ENCODE peak calls at places on chromosomes 13 and 19, in eight cellular contexts. One of them, this sample, is unnamed.

GRCh38 chr19:48543121-48543710 is 8.8 kb upstream of the SULT2B1 start:
- DNase-seq in lower leg skin: no peak
- DNase-seq in GM12891: no peak
- DNase-seq in esophagus squamous epithelium: no peak
- DNase-seq in H54: peak
- DNase-seq in HepG2: no peak
- DNase-seq in breast epithelium: peak
- DNase-seq in uterus: no peak
- DNase-seq in this sample: peak

GRCh38 chr19:58328999-58329398 is 2.2 kb downstream of the ZSCAN22 start:
- DNase-seq in lower leg skin: no peak
- DNase-seq in GM12891: no peak
- DNase-seq in esophagus squamous epithelium: no peak
- DNase-seq in H54: no peak
- DNase-seq in HepG2: no peak
- DNase-seq in breast epithelium: no peak
- DNase-seq in uterus: no peak
- DNase-seq in this sample: peak

GRCh38 chr19:3482507-3483225 is 575 bp downstream of the SMIM44 start:
- DNase-seq in lower leg skin: no peak
- DNase-seq in GM12891: no peak
- DNase-seq in esophagus squamous epithelium: no peak
- DNase-seq in H54: no peak
- DNase-seq in HepG2: no peak
- DNase-seq in breast epithelium: no peak
- DNase-seq in uterus: no peak
- DNase-seq in this sample: no peak

GRCh38 chr13:89486065-89486464 is 1814.9 kb downstream of the SLITRK5 start:
- DNase-seq in lower leg skin: no peak
- DNase-seq in GM12891: no peak
- DNase-seq in esophagus squamous epithelium: no peak
- DNase-seq in H54: no peak
- DNase-seq in HepG2: no peak
- DNase-seq in breast epithelium: no peak
- DNase-seq in uterus: no peak
- DNase-seq in this sample: no peak

GRCh38 chr13:46168341-46168740 is 13.6 kb downstream of the LCP1 start:
- DNase-seq in lower leg skin: no peak
- DNase-seq in GM12891: no peak
- DNase-seq in esophagus squamous epithelium: no peak
- DNase-seq in H54: no peak
- DNase-seq in HepG2: no peak
- DNase-seq in breast epithelium: peak
- DNase-seq in uterus: peak
- DNase-seq in this sample: peak

GRCh38 chr13:30713133-30713532 is 22.2 kb upstream of the ALOX5AP start:
- DNase-seq in lower leg skin: no peak
- DNase-seq in GM12891: no peak
- DNase-seq in esophagus squamous epithelium: no peak
- DNase-seq in H54: no peak
- DNase-seq in HepG2: no peak
- DNase-seq in breast epithelium: no peak
- DNase-seq in uterus: no peak
- DNase-seq in this sample: peak

GRCh38 chr19:13842294-13843103 is 34.4 kb upstream of the NANOS3 start:
- DNase-seq in lower leg skin: peak
- DNase-seq in GM12891: peak
- DNase-seq in esophagus squamous epithelium: no peak
- DNase-seq in H54: no peak
- DNase-seq in HepG2: no peak
- DNase-seq in breast epithelium: peak
- DNase-seq in uterus: peak
- DNase-seq in this sample: peak

GRCh38 chr19:18541992-18542935 is 1.1 kb downstream of the FKBP8 start:
- DNase-seq in lower leg skin: no peak
- DNase-seq in GM12891: no peak
- DNase-seq in esophagus squamous epithelium: no peak
- DNase-seq in H54: no peak
- DNase-seq in HepG2: no peak
- DNase-seq in breast epithelium: no peak
- DNase-seq in uterus: no peak
- DNase-seq in this sample: peak

GRCh38 chr13:32984857-32985626 is 31.2 kb upstream of the KL start:
- DNase-seq in lower leg skin: peak
- DNase-seq in GM12891: no peak
- DNase-seq in esophagus squamous epithelium: no peak
- DNase-seq in H54: no peak
- DNase-seq in HepG2: no peak
- DNase-seq in breast epithelium: peak
- DNase-seq in uterus: no peak
- DNase-seq in this sample: no peak

GRCh38 chr13:111121421-111121820 is 6.3 kb downstream of the ARHGEF7 start:
- DNase-seq in lower leg skin: no peak
- DNase-seq in GM12891: no peak
- DNase-seq in esophagus squamous epithelium: no peak
- DNase-seq in H54: no peak
- DNase-seq in HepG2: no peak
- DNase-seq in breast epithelium: no peak
- DNase-seq in uterus: no peak
- DNase-seq in this sample: no peak

GRCh38 chr13:99028890-99029289 is 51.0 kb upstream of the DOCK9 start:
- DNase-seq in lower leg skin: no peak
- DNase-seq in GM12891: no peak
- DNase-seq in esophagus squamous epithelium: no peak
- DNase-seq in H54: no peak
- DNase-seq in HepG2: no peak
- DNase-seq in breast epithelium: no peak
- DNase-seq in uterus: no peak
- DNase-seq in this sample: peak

GRCh38 chr13:66492479-66492878 is 737.7 kb downstream of the PCDH9 start:
- DNase-seq in lower leg skin: no peak
- DNase-seq in GM12891: no peak
- DNase-seq in esophagus squamous epithelium: no peak
- DNase-seq in H54: no peak
- DNase-seq in HepG2: peak
- DNase-seq in breast epithelium: no peak
- DNase-seq in uterus: no peak
- DNase-seq in this sample: no peak

GRCh38 chr19:55114566-55115145 is 2.8 kb downstream of the PPP1R12C start:
- DNase-seq in lower leg skin: no peak
- DNase-seq in GM12891: no peak
- DNase-seq in esophagus squamous epithelium: no peak
- DNase-seq in H54: no peak
- DNase-seq in HepG2: no peak
- DNase-seq in breast epithelium: no peak
- DNase-seq in uterus: no peak
- DNase-seq in this sample: no peak

GRCh38 chr19:58037927-58038687 is 4.3 kb downstream of the ZSCAN1 start:
- DNase-seq in lower leg skin: no peak
- DNase-seq in GM12891: no peak
- DNase-seq in esophagus squamous epithelium: no peak
- DNase-seq in H54: no peak
- DNase-seq in HepG2: no peak
- DNase-seq in breast epithelium: no peak
- DNase-seq in uterus: no peak
- DNase-seq in this sample: no peak

GRCh38 chr13:74221752-74222151 is 87.5 kb upstream of the KLF12 start:
- DNase-seq in lower leg skin: no peak
- DNase-seq in GM12891: no peak
- DNase-seq in esophagus squamous epithelium: no peak
- DNase-seq in H54: no peak
- DNase-seq in HepG2: peak
- DNase-seq in breast epithelium: no peak
- DNase-seq in uterus: no peak
- DNase-seq in this sample: no peak

GRCh38 chr13:111341886-111342285 is 21.4 kb downstream of the TEX29 start:
- DNase-seq in lower leg skin: peak
- DNase-seq in GM12891: no peak
- DNase-seq in esophagus squamous epithelium: no peak
- DNase-seq in H54: no peak
- DNase-seq in HepG2: no peak
- DNase-seq in breast epithelium: no peak
- DNase-seq in uterus: no peak
- DNase-seq in this sample: no peak

GRCh38 chr13:107650081-107650701 is 565.1 kb downstream of the LIG4 start:
- DNase-seq in lower leg skin: no peak
- DNase-seq in GM12891: no peak
- DNase-seq in esophagus squamous epithelium: no peak
- DNase-seq in H54: peak
- DNase-seq in HepG2: peak
- DNase-seq in breast epithelium: no peak
- DNase-seq in uterus: peak
- DNase-seq in this sample: peak

GRCh38 chr13:45456196-45456972 is 8.4 kb upstream of the COG3 start:
- DNase-seq in lower leg skin: no peak
- DNase-seq in GM12891: no peak
- DNase-seq in esophagus squamous epithelium: no peak
- DNase-seq in H54: no peak
- DNase-seq in HepG2: no peak
- DNase-seq in breast epithelium: no peak
- DNase-seq in uterus: no peak
- DNase-seq in this sample: no peak

GRCh38 chr19:33392341-33393285 is 19.1 kb downstream of the CEBPG start:
- DNase-seq in lower leg skin: peak
- DNase-seq in GM12891: peak
- DNase-seq in esophagus squamous epithelium: no peak
- DNase-seq in H54: no peak
- DNase-seq in HepG2: peak
- DNase-seq in breast epithelium: no peak
- DNase-seq in uterus: peak
- DNase-seq in this sample: no peak

GRCh38 chr19:42846597-42846996 is 32.9 kb downstream of the PSG1 start:
- DNase-seq in lower leg skin: no peak
- DNase-seq in GM12891: no peak
- DNase-seq in esophagus squamous epithelium: no peak
- DNase-seq in H54: no peak
- DNase-seq in HepG2: no peak
- DNase-seq in breast epithelium: no peak
- DNase-seq in uterus: no peak
- DNase-seq in this sample: no peak

GRCh38 chr19:41409288-41409687 is 11.7 kb downstream of the BCKDHA start:
- DNase-seq in lower leg skin: no peak
- DNase-seq in GM12891: no peak
- DNase-seq in esophagus squamous epithelium: no peak
- DNase-seq in H54: peak
- DNase-seq in HepG2: peak
- DNase-seq in breast epithelium: peak
- DNase-seq in uterus: no peak
- DNase-seq in this sample: peak

GRCh38 chr13:107867701-107868661 is 347.4 kb downstream of the LIG4 start:
- DNase-seq in lower leg skin: no peak
- DNase-seq in GM12891: no peak
- DNase-seq in esophagus squamous epithelium: no peak
- DNase-seq in H54: peak
- DNase-seq in HepG2: no peak
- DNase-seq in breast epithelium: no peak
- DNase-seq in uterus: no peak
- DNase-seq in this sample: no peak

GRCh38 chr19:54164369-54165068 is 5.0 kb upstream of the LENG1 start:
- DNase-seq in lower leg skin: peak
- DNase-seq in GM12891: no peak
- DNase-seq in esophagus squamous epithelium: no peak
- DNase-seq in H54: no peak
- DNase-seq in HepG2: no peak
- DNase-seq in breast epithelium: no peak
- DNase-seq in uterus: no peak
- DNase-seq in this sample: no peak

GRCh38 chr19:55316646-55317045 is 8.5 kb downstream of the TMEM150B start:
- DNase-seq in lower leg skin: no peak
- DNase-seq in GM12891: no peak
- DNase-seq in esophagus squamous epithelium: no peak
- DNase-seq in H54: no peak
- DNase-seq in HepG2: no peak
- DNase-seq in breast epithelium: no peak
- DNase-seq in uterus: no peak
- DNase-seq in this sample: no peak

GRCh38 chr13:24074687-24075086 is 85.8 kb upstream of the SPATA13 start:
- DNase-seq in lower leg skin: no peak
- DNase-seq in GM12891: no peak
- DNase-seq in esophagus squamous epithelium: no peak
- DNase-seq in H54: no peak
- DNase-seq in HepG2: no peak
- DNase-seq in breast epithelium: no peak
- DNase-seq in uterus: no peak
- DNase-seq in this sample: peak

GRCh38 chr13:28136916-28137315 is 1.4 kb upstream of the PAN3 start:
- DNase-seq in lower leg skin: no peak
- DNase-seq in GM12891: no peak
- DNase-seq in esophagus squamous epithelium: no peak
- DNase-seq in H54: no peak
- DNase-seq in HepG2: no peak
- DNase-seq in breast epithelium: no peak
- DNase-seq in uterus: no peak
- DNase-seq in this sample: peak
- TF ChIP-seq POLR2A in lower leg skin: no peak
- TF ChIP-seq POLR2A in GM12891: peak
- TF ChIP-seq POLR2A in esophagus squamous epithelium: no peak
- TF ChIP-seq POLR2A in H54: no peak
- TF ChIP-seq POLR2A in HepG2: no peak
- TF ChIP-seq POLR2A in breast epithelium: no peak
- TF ChIP-seq POLR2A in uterus: no peak
- TF ChIP-seq POLR2A in this sample: peak

DNA sequence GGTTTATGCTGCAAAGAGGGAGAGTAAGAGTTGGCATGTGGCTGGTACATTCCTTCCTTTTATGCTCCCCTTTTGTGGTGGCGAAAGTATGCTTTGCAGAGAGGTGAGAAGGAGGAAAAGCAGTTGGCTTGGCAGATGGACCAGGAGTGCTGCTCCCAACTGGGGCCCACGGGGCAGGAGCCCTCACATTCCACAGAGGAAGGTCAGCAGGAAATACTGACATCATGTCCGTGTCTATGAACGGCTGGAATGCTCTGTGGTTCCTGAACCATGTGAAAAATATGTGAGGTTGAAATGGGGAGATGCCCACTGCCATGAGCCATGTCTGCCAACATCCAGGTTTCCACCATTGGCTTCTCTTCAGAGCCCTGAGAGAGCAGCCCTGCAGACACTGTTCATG is 33.3 kb upstream of the GAS6 start:
- DNase-seq in lower leg skin: no peak
- DNase-seq in GM12891: no peak
- DNase-seq in esophagus squamous epithelium: no peak
- DNase-seq in H54: peak
- DNase-seq in HepG2: peak
- DNase-seq in breast epithelium: peak
- DNase-seq in uterus: peak
- DNase-seq in this sample: no peak
- TF ChIP-seq POLR2A in lower leg skin: no peak
- TF ChIP-seq POLR2A in GM12891: no peak
- TF ChIP-seq POLR2A in esophagus squamous epithelium: no peak
- TF ChIP-seq POLR2A in H54: no peak
- TF ChIP-seq POLR2A in HepG2: no peak
- TF ChIP-seq POLR2A in breast epithelium: no peak
- TF ChIP-seq POLR2A in uterus: no peak
- TF ChIP-seq POLR2A in this sample: no peak

GRCh38 chr13:75327132-75327505 is 154.8 kb downstream of the TBC1D4 start:
- DNase-seq in lower leg skin: no peak
- DNase-seq in GM12891: no peak
- DNase-seq in esophagus squamous epithelium: no peak
- DNase-seq in H54: no peak
- DNase-seq in HepG2: no peak
- DNase-seq in breast epithelium: no peak
- DNase-seq in uterus: no peak
- DNase-seq in this sample: no peak
- TF ChIP-seq POLR2A in lower leg skin: no peak
- TF ChIP-seq POLR2A in GM12891: no peak
- TF ChIP-seq POLR2A in esophagus squamous epithelium: no peak
- TF ChIP-seq POLR2A in H54: no peak
- TF ChIP-seq POLR2A in HepG2: no peak
- TF ChIP-seq POLR2A in breast epithelium: no peak
- TF ChIP-seq POLR2A in uterus: no peak
- TF ChIP-seq POLR2A in this sample: no peak

GRCh38 chr19:35756373-35757230 is at the start of gene HSPB6:
- DNase-seq in lower leg skin: peak
- DNase-seq in GM12891: no peak
- DNase-seq in esophagus squamous epithelium: no peak
- DNase-seq in H54: no peak
- DNase-seq in HepG2: no peak
- DNase-seq in breast epithelium: no peak
- DNase-seq in uterus: peak
- DNase-seq in this sample: no peak
- TF ChIP-seq POLR2A in lower leg skin: no peak
- TF ChIP-seq POLR2A in GM12891: no peak
- TF ChIP-seq POLR2A in esophagus squamous epithelium: no peak
- TF ChIP-seq POLR2A in H54: no peak
- TF ChIP-seq POLR2A in HepG2: no peak
- TF ChIP-seq POLR2A in breast epithelium: peak
- TF ChIP-seq POLR2A in uterus: peak
- TF ChIP-seq POLR2A in this sample: no peak

This sample was measured in NB4.